ENCODE peak calls at places on chromosomes 2 and 18, in five cellular contexts. S is hepatocyte, Q is heart left ventricle, Z is transverse colon, X is mucosa of descending colon. B is an unnamed sample. For H3K4me1, the result is how much of the 10 kb centered on the place peaks cover.

GRCh38 chr2:107588960-107589542 is 237.6 kb upstream of the RGPD4 start:
- DNase-seq in Z (no peak), X (no peak), Q (no peak), S (no peak), B (no peak)

GRCh38 chr2:135745545-135745944 is 3.9 kb downstream of the UBXN4 start:
- DNase-seq in S (no peak), X (no peak), Q (no peak), Z (no peak), B (no peak)

GRCh38 chr2:113132622-113133021 is 5.2 kb downstream of the IL1RN start:
- DNase-seq in X (no peak), Z (no peak), S (no peak), Q (no peak), B (no peak)

GRCh38 chr2:190864375-190864774 is 16.2 kb upstream of the GLS start:
- DNase-seq in S (no peak), Z (no peak), Q (no peak), X (no peak), B (no peak)

GRCh38 chr2:10564876-10565425 is 116.8 kb upstream of the ODC1 start:
- DNase-seq in S (no peak), Q (no peak), Z (no peak), X (no peak), B (no peak)

GRCh38 chr2:42025151-42025582 is 22.7 kb upstream of the PKDCC start:
- DNase-seq in X (no peak), S (peak), Z (no peak), Q (peak), B (no peak)

GRCh38 chr18:55577812-55578539 is 10.0 kb downstream of the TCF4 start:
- DNase-seq in Z (no peak), X (no peak), S (no peak), Q (no peak), B (no peak)

GRCh38 chr2:62306751-62307468 is 111.0 kb downstream of the B3GNT2 start:
- DNase-seq in Q (no peak), Z (peak), X (peak), S (peak), B (peak)

GRCh38 chr2:196338440-196338839 is 167.1 kb upstream of the STK17B start:
- DNase-seq in X (no peak), Q (no peak), Z (no peak), S (no peak), B (no peak)

GRCh38 chr2:56263876-56264275 is 80.1 kb downstream of the CCDC85A start:
- DNase-seq in X (no peak), S (no peak), Q (no peak), Z (no peak), B (no peak)

GRCh38 chr2:239257511-239257937 is 143.3 kb downstream of the HDAC4 start:
- DNase-seq in X (no peak), Q (no peak), Z (no peak), S (peak), B (no peak)

GRCh38 chr2:221569342-221570278 is 2.5 kb downstream of the EPHA4 start:
- DNase-seq in S (no peak), Q (no peak), X (no peak), Z (no peak), B (no peak)

GRCh38 chr2:168494190-168494711 is 38.2 kb downstream of the CERS6 start:
- DNase-seq in Z (peak), Q (no peak), X (no peak), S (peak), B (peak)

GRCh38 chr2:219486424-219486959 is 12.2 kb upstream of the GMPPA start:
- DNase-seq in S (no peak), X (no peak), Z (no peak), Q (no peak), B (no peak)

GRCh38 chr2:172096661-172097547 is 5.8 kb downstream of the DLX2 start:
- DNase-seq in Z (no peak), X (peak), Q (no peak), S (peak), B (peak)

GRCh38 chr2:64914735-64915509 is 74.3 kb upstream of the SLC1A4 start:
- DNase-seq in Q (no peak), S (peak), Z (no peak), X (no peak), B (no peak)

GRCh38 chr2:127623388-127624320 is 22.3 kb upstream of the GPR17 start:
- DNase-seq in Q (no peak), S (no peak), X (no peak), Z (peak), B (peak)

GRCh38 chr2:197183355-197183754 is 127.2 kb downstream of the ANKRD44 start:
- DNase-seq in S (no peak), X (no peak), Z (no peak), Q (no peak), B (no peak)

GRCh38 chr2:161946489-161947107 is 127.4 kb downstream of the DPP4 start:
- DNase-seq in S (peak), Z (no peak), X (no peak), Q (no peak), B (peak)

GRCh38 chr18:35178260-35178659 is 62.6 kb upstream of the ZNF397 start:
- DNase-seq in X (no peak), Z (no peak), S (no peak), Q (no peak), B (no peak)

GRCh38 chr2:23360571-23361125 is 24.3 kb upstream of the KLHL29 start:
- DNase-seq in Z (no peak), S (peak), Q (no peak), X (no peak), B (no peak)

GRCh38 chr18:21481739-21482138 is 118.8 kb downstream of the ESCO1 start:
- DNase-seq in Q (no peak), Z (no peak), S (no peak), X (no peak), B (no peak)

GRCh38 chr2:16653083-16653375 is 12.6 kb downstream of the CYRIA start:
- DNase-seq in Z (no peak), Q (no peak), X (no peak), S (no peak), B (no peak)

GRCh38 chr18:31643003-31643402 is 41.4 kb downstream of the B4GALT6 start:
- DNase-seq in X (no peak), Z (no peak), Q (no peak), S (no peak), B (no peak)

GRCh38 chr18:46265190-46266156 is 161.3 kb downstream of the HAUS1 start:
- DNase-seq in Z (no peak), Q (no peak), X (no peak), S (no peak), B (no peak)

GRCh38 chr2:85504434-85505261 is 34.3 kb upstream of the MAT2A start:
- DNase-seq in X (no peak), Q (no peak), S (no peak), Z (no peak), B (no peak)

GRCh38 chr18:13474907-13475306 is 251.5 kb downstream of the FAM210A start:
- DNase-seq in X (no peak), S (no peak), Z (no peak), Q (no peak), B (no peak)

GRCh38 chr18:74635202-74635969 is 37.7 kb downstream of the ZNF407 start:
- DNase-seq in X (no peak), S (peak), Z (no peak), Q (no peak), B (no peak)

GRCh38 chr18:55897101-55897500 is 309.1 kb upstream of the TCF4 start:
- DNase-seq in S (peak), X (no peak), Z (no peak), Q (no peak), B (no peak)

GRCh38 chr2:77336013-77336412 is 186.2 kb downstream of the LRRTM4 start:
- DNase-seq in Q (no peak), Z (no peak), S (no peak), X (no peak), B (no peak)

GRCh38 chr2:163735692-163736432 is at the start of gene FIGN:
- DNase-seq in X (peak), Z (peak), S (peak), Q (peak), B (no peak)

GRCh38 chr2:22043784-22044183 is 920.0 kb downstream of the TDRD15 start:
- DNase-seq in S (no peak), Q (no peak), X (no peak), Z (no peak), B (no peak)

GRCh38 chr2:233088598-233089345 is 28.6 kb downstream of the INPP5D start:
- DNase-seq in Z (no peak), Q (no peak), S (no peak), X (no peak), B (no peak)

GRCh38 chr2:233091595-233092375 is 31.6 kb downstream of the INPP5D start:
- DNase-seq in Q (no peak), Z (no peak), S (no peak), X (no peak), B (no peak)

GRCh38 chr2:233087725-233088124 is 27.6 kb downstream of the INPP5D start:
- DNase-seq in S (no peak), Q (no peak), Z (no peak), X (no peak), B (no peak)

GRCh38 chr2:233092446-233093438 is 32.6 kb downstream of the INPP5D start:
- DNase-seq in X (no peak), Z (no peak), S (no peak), Q (no peak), B (no peak)

DNA sequence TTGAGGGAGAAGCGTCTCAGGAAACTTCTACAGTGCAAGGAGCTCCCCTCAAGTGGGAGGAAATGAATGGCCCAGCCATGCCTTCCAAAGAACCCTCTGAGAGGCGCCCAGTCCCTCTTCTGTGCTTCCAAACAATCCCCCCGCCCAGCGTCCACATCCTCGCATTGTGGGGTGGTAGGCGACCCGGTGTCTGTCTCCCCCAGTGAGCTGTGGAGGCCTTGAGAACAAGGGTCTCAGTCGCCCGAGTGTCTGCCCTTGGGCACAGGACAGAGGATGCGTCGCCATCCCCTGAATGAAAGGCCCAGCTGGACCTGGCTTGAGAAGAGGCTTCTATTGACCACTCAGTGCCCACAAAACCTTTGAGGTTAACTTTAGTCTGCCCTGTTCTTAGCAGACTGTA is 29.7 kb downstream of the INPP5D start:
- DNase-seq in X (no peak), S (no peak), Z (no peak), Q (no peak), B (no peak)
- H3K4me1 ChIP-seq in X (under half), S (under half), Z (under half), Q (under half), B (under half)

DNA sequence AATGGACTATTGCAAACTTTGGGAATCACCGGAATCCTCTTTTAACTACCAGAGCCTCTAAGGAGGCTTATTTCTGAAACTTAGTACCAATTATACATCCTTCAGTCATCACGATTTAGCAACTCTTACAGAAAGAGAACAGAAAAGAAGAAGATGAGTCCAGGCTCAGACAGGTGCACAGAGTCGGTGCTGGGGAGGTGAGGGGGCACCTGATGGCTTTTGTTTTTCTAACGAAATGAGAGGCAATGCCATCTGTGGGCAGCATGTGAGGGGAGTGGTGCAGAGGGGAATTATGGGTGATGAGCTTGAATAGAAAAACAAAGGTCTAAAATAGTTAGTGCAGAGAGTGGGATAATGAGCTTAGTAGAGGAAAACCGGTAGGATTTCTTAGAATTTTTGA is 522.6 kb downstream of the CMPK2 start:
- DNase-seq in Z (no peak), X (no peak), S (no peak), Q (no peak), B (no peak)
- H3K4me1 ChIP-seq in Z (under half), X (under half), S (under half), Q (under half), B (under half)

GRCh38 chr2:72139871-72140620 is 7.6 kb downstream of the CYP26B1 start:
- DNase-seq in S (no peak), Q (peak), X (no peak), Z (no peak), B (peak)
- H3K4me1 ChIP-seq in S (under half), Q (under half), X (under half), Z (under half), B (under half)

DNA sequence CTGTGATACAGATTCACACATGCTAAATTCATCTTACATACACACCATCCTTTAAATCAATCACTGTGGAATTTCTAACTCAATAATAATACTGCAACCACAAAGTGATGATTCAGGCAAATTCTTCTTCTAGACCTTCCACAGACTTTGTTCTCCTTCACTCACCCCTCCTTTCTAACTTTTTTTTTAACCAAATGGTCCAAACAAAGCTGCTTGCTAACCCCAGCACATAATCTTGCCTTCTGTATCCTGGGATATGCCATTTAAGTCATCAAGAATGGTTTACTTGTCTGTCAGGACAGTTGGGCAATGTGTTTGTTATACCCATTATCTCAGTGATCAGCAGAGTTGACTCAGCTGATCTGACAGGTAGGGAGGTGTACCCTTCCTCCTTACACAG is 10.0 kb downstream of the SLC40A1 start:
- DNase-seq in S (no peak), X (no peak), Z (no peak), Q (no peak), B (no peak)
- H3K4me1 ChIP-seq in S (under half), X (under half), Z (under half), Q (under half), B (under half)

DNA sequence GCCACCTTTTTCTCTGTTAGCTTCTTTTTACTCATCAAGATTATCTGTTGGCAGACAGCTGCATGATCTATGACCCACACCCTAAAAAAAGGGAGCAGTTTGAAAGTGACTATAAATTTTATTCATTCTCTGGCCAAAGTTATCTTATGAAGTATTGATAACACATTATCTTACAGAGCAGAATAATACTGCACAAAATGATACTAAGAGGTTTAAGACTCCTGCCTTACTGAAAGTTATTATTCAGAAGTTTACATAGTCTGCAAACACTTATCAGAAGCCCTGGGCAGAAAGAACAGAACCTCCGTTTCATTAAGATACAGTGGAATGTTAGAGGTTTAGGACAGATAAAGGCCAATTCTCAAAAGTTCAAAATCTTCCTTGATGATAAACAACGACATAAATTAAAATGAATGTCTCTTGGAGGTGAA is 78.2 kb downstream of the ZEB2 start:
- DNase-seq in Q (no peak), S (no peak), Z (no peak), X (no peak), B (no peak)
- H3K4me1 ChIP-seq in Q (under half), S (under half), Z (under half), X (under half), B (under half)

DNA sequence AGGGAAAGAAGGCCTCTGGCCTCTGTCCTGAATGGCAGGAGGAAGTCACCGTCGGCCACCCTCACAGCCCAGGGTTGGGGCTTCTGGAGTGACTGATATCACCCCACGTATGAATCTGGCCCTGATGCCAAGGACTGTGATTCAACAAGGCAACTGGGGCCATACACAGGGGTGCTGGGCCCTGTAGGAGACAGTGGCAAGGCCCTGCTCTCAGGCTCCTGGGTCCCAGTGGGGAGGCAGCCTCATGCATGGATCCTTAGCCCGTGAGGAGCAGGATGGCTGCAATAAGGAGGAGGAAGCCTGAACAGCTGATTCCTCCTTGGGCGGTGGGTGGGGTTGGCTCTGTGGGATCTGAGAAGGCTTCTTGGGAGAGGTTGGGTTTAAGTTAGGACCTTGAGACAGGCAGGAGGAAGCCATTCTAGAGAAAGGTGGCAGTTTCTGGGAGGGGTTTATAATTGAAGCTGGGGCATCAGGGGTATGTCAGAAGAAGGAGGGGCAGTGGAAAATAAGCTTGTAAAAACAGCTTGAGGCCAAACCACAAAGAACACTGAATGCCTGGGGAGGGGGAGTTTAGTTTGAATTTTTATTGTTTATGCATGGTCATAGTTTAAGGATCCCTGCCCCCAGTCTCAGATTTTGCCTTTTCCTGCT is 42.8 kb upstream of the LAPTM4A start:
- DNase-seq in X (no peak), S (no peak), Q (no peak), Z (no peak), B (no peak)
- H3K4me1 ChIP-seq in X (under half), S (under half), Q (under half), Z (under half), B (under half)

DNA sequence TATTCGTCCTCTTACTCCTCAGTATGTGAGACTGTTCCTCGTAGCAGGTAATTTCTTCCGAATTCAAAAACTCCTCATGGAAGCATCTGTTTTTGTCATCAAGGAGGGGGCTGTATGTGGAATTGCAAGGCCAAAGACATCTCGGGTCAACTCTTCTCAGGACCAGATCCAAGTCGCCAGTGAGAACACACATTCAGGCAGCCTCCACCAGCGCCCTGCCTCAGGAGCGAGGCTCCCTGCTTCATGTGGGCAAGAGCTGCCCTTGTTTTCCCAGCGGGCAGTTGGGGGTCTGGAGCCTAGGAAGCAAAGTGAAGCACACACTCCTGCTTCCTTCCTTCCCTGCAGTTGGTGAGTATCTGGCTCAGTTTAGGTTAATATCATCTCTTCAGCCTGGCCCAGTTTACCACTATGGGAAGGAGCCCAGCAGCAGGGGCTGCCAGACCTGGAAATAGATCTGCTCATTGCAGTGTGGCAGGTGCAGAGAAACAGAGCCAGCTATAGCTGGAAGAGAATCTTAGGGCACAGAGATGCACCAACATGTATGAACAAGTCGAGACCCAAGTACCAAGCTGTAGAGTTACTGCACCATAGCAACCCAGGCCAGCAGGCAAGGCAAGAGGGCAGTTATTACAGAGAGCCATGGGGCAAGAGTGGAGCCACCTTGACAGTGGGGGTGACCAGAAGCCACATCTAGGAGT is 25.3 kb downstream of the TMEM127 start:
- DNase-seq in X (no peak), S (no peak), Z (no peak), Q (no peak), B (no peak)
- H3K4me1 ChIP-seq in X (under half), S (under half), Z (under half), Q (under half), B (under half)

DNA sequence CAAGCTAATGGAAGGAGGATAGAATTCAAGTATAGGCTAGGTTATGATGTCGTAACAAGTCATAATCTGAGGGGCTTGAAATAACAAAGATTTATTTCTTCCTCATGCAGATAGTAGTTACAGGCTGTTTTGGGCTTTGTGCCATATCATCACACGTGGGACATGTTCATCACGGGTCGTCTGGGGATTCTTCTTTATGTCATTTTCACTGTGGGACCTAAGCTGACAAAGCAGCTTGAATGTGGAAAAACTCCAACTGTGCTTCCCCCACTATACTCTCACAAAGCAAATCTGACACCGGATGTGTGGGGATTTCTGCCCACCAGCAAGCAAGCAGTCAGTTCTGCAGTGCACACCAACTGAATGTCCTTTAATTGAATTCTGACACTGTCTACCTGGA is 124.8 kb downstream of the LTBP1 start:
- DNase-seq in S (no peak), Z (no peak), X (no peak), Q (no peak), B (no peak)
- H3K4me1 ChIP-seq in S (under half), Z (under half), X (under half), Q (under half), B (under half)

DNA sequence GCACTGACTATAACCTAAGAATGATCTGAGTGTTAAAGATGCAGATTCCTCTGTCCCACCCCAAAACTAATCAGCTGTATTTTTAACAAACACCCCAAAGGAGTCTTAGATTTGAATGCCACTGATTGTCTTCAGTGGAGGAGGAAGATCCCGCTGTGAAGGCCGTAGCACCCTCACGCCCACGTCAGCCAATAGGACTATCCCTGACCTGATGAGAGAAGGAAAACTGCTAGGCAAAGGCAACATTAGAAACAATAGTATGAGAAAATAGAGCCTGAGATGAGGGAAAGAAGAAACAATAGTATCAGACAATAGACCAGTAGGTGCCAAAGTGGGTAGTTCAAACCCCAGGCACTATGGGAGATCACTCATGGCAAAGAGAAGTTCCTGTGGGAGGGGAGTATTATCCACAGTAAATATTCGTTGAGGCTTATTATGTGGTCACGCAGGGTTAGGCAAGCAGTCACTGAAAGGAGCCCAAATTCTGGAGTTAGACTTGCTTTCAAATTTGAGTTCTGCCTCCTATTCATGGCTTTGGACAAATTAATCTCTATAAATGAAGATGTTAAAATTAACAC is 2.8 kb downstream of the PCBP1 start:
- DNase-seq in S (no peak), Z (no peak), X (no peak), Q (no peak), B (no peak)
- H3K4me1 ChIP-seq in S (under half), Z (under half), X (under half), Q (under half), B (under half)